ENCODE peak calls at places on chromosomes 5 and 9, in five cellular contexts. X, J, C, E and G are unnamed samples.

GRCh38 chr5:173278172-173278571 is 43.2 kb upstream of the NKX2-5 start:
- DNase-seq in X (no peak), C (peak), E (no peak), J (no peak), G (no peak)

GRCh38 chr5:24510523-24510988 is 134.2 kb downstream of the CDH10 start:
- DNase-seq in X (no peak), J (no peak), E (no peak), C (no peak), G (no peak)

GRCh38 chr9:136131629-136132499 is 13.2 kb upstream of the TMEM250 start:
- DNase-seq in E (no peak), X (no peak), J (no peak), C (no peak), G (no peak)

GRCh38 chr9:35826071-35826701 is 2.3 kb downstream of the FAM221B start:
- DNase-seq in X (no peak), E (peak), J (peak), C (no peak), G (no peak)

GRCh38 chr5:148790545-148791333 is 35.7 kb upstream of the ADRB2 start:
- DNase-seq in E (no peak), C (no peak), X (no peak), J (no peak), G (no peak)

GRCh38 chr5:72673623-72674022 is 142.8 kb upstream of the TNPO1 start:
- DNase-seq in C (no peak), J (no peak), X (no peak), E (no peak), G (no peak)

GRCh38 chr9:127495884-127496555 is 44.7 kb downstream of the LRSAM1 start:
- DNase-seq in C (no peak), E (no peak), J (no peak), X (no peak), G (no peak)

GRCh38 chr9:7402704-7403389 is 396.7 kb downstream of the DMAC1 start:
- DNase-seq in X (no peak), J (no peak), C (no peak), E (no peak), G (no peak)

GRCh38 chr9:88535226-88535931 is 401 bp downstream of the NXNL2 start:
- DNase-seq in J (no peak), E (no peak), C (no peak), X (no peak), G (no peak)

GRCh38 chr9:87108639-87109038 is 161.3 kb upstream of the GAS1 start:
- DNase-seq in E (no peak), X (no peak), C (no peak), J (no peak), G (no peak)

GRCh38 chr5:38650540-38651275 is 94.3 kb upstream of the LIFR start:
- DNase-seq in E (no peak), J (no peak), C (no peak), X (no peak), G (no peak)

GRCh38 chr5:53360811-53361210 is 119.6 kb upstream of the FST start:
- DNase-seq in E (no peak), X (no peak), J (no peak), C (no peak), G (no peak)

GRCh38 chr5:38532165-38532669 is 24.2 kb downstream of the LIFR start:
- DNase-seq in J (no peak), X (no peak), E (no peak), C (no peak), G (no peak)

GRCh38 chr9:3946840-3947239 is 353.0 kb downstream of the GLIS3 start:
- DNase-seq in C (no peak), E (no peak), J (no peak), X (no peak), G (no peak)

GRCh38 chr9:95224371-95225015 is 93.0 kb downstream of the FANCC start:
- DNase-seq in E (no peak), J (no peak), C (no peak), X (no peak), G (no peak)

GRCh38 chr9:72454871-72455471 is 66.4 kb upstream of the TMC1 start:
- DNase-seq in C (no peak), J (peak), E (no peak), X (no peak), G (no peak)

GRCh38 chr9:83934569-83935275 is 13.5 kb upstream of the KIF27 start:
- DNase-seq in C (no peak), X (no peak), E (no peak), J (no peak), G (no peak)

GRCh38 chr9:18461496-18461895 is 12.5 kb upstream of the ADAMTSL1 start:
- DNase-seq in E (no peak), J (no peak), C (no peak), X (no peak), G (no peak)

GRCh38 chr5:149820012-149820411 is 89.9 kb downstream of the PPARGC1B start:
- DNase-seq in X (no peak), J (no peak), E (no peak), C (no peak), G (no peak)

GRCh38 chr5:172334196-172334595 is 50.6 kb upstream of the UBTD2 start:
- DNase-seq in J (no peak), E (no peak), C (no peak), X (peak), G (no peak)

GRCh38 chr5:178590924-178591423 is 781 bp upstream of the COL23A1 start:
- DNase-seq in X (no peak), J (no peak), C (no peak), E (no peak), G (no peak)

GRCh38 chr5:9519537-9519936 is 26.3 kb downstream of the SEMA5A start:
- DNase-seq in E (no peak), J (no peak), C (no peak), X (no peak), G (no peak)

GRCh38 chr9:88748566-88749238 is 213.7 kb downstream of the NXNL2 start:
- DNase-seq in J (no peak), E (no peak), X (no peak), C (no peak), G (no peak)

GRCh38 chr9:6811436-6811835 is 53.7 kb downstream of the KDM4C start:
- DNase-seq in C (no peak), X (no peak), E (no peak), J (no peak), G (no peak)

GRCh38 chr5:130290219-130290618 is 386.0 kb downstream of the CHSY3 start:
- DNase-seq in X (no peak), E (no peak), J (no peak), C (no peak), G (no peak)

GRCh38 chr9:115981011-115981410 is 172.6 kb upstream of the PAPPA start:
- DNase-seq in X (no peak), E (no peak), J (no peak), C (no peak), G (no peak)

GRCh38 chr5:42858031-42858643 is 46.4 kb upstream of the SELENOP start:
- DNase-seq in E (no peak), C (no peak), X (no peak), J (no peak), G (no peak)

GRCh38 chr9:121326130-121326838 is 43.8 kb downstream of the STOM start:
- DNase-seq in X (no peak), E (no peak), C (peak), J (peak), G (no peak)